ENCODE peak calls at places on chromosomes 16 and 17, in six cellular contexts. F, L, S, T, B and Y are unnamed samples.

GRCh38 chr17:42403150-42403549 is 14.9 kb upstream of the STAT3 start:
- DNase-seq in T (peak; percentile 74), L (no peak), F (no peak), B (peak; percentile 73), S (peak; percentile 28), Y (no peak)

GRCh38 chr17:73069164-73069774 is 23.2 kb downstream of the SLC39A11 start:
- DNase-seq in F (no peak), B (no peak), S (no peak), L (no peak), T (no peak), Y (no peak)

GRCh38 chr17:30332057-30332542 is 1.8 kb downstream of the TMIGD1 start:
- DNase-seq in F (no peak), L (no peak), B (no peak), S (no peak), T (no peak), Y (peak; percentile 72)

GRCh38 chr17:6639651-6640535 is 618 bp downstream of the KIAA0753 start:
- DNase-seq in T (peak; percentile 57), L (peak; percentile 71), B (no peak), F (peak; percentile 54), S (no peak), Y (no peak)

GRCh38 chr16:85413713-85414663 is 199.1 kb upstream of the GSE1 start:
- DNase-seq in L (no peak), S (no peak), F (no peak), B (peak; percentile 35), T (no peak), Y (no peak)

GRCh38 chr17:44221862-44222111 is 2.3 kb upstream of the UBTF start:
- DNase-seq in B (no peak), S (no peak), F (no peak), L (no peak), T (no peak), Y (no peak)

GRCh38 chr16:2319606-2320005 is 20.9 kb downstream of the ABCA3 start:
- DNase-seq in T (no peak), F (no peak), L (no peak), B (no peak), S (no peak), Y (no peak)

GRCh38 chr17:364308-364707 is 11.7 kb upstream of the RPH3AL start:
- DNase-seq in B (no peak), T (no peak), S (no peak), F (no peak), L (no peak), Y (no peak)

GRCh38 chr17:20999044-20999573 is 43.7 kb downstream of the USP22 start:
- DNase-seq in B (no peak), L (no peak), T (no peak), S (no peak), F (no peak), Y (no peak)

GRCh38 chr17:68782829-68783228 is 172.4 kb downstream of the ABCA8 start:
- DNase-seq in T (no peak), F (no peak), B (no peak), S (no peak), L (no peak), Y (no peak)

GRCh38 chr17:17672453-17673368 is 8.5 kb upstream of the RAI1 start:
- DNase-seq in S (no peak), B (no peak), L (no peak), F (no peak), T (no peak), Y (no peak)

DNA sequence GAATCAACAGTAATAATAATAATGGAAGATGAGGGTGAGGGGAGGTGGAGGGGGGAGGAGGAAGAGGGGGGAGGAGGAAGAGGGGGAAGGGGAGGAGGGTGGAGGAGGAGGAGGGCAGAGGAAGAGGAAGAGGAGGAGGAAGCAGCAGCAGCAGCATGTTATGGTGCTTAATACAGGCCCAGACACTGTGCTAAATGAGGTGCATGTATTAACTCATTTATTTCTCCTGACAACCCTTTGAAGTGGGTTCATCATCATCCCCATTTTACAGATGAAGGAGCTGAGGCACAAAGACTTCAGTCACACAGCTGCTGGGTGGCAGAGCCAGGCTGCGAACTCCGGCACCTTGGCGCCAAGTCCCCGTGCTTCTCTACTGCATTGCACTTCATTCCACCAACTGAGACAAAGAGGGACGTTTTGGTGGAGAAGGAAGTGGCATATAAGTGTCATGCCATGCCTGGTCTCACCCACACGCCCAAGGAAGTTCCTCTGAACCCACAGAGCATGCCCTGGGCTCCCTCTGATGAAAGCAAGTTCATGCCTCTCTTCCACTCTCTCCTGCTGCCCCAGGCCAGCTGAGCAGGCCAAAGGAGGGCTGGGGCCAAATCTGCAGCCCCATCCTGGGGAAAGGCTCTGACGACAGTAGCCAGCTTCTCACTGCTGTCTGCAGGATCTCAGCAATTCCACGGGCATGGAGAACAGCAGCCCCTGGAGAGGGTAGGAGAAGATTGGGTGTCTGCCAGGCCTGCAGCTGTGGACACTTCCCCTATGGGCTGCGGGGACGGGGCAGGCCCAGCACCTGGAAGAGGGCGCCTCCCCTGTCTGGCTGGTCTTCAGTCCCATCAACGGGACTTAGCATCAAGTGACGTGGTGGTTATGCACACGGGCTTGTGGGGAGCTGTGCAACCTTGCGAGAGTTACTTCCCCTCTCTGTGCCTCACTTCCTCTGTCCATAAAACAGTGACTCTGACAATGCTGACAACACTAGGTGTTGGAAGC is 21.8 kb downstream of the XYLT1 start:
- DNase-seq in B (no peak), L (no peak), S (no peak), T (no peak), F (no peak), Y (no peak)
- TF ChIP-seq POLR2AphosphoS5 in B (no peak), L (no peak), S (no peak), T (no peak), F (no peak), Y (no peak)

GRCh38 chr17:59093702-59094231 is 12.9 kb downstream of the TRIM37 start:
- DNase-seq in S (no peak), L (peak; percentile 63), T (no peak), F (no peak), B (no peak), Y (no peak)
- TF ChIP-seq POLR2AphosphoS5 in S (no peak), L (no peak), T (no peak), F (no peak), B (no peak), Y (no peak)

DNA sequence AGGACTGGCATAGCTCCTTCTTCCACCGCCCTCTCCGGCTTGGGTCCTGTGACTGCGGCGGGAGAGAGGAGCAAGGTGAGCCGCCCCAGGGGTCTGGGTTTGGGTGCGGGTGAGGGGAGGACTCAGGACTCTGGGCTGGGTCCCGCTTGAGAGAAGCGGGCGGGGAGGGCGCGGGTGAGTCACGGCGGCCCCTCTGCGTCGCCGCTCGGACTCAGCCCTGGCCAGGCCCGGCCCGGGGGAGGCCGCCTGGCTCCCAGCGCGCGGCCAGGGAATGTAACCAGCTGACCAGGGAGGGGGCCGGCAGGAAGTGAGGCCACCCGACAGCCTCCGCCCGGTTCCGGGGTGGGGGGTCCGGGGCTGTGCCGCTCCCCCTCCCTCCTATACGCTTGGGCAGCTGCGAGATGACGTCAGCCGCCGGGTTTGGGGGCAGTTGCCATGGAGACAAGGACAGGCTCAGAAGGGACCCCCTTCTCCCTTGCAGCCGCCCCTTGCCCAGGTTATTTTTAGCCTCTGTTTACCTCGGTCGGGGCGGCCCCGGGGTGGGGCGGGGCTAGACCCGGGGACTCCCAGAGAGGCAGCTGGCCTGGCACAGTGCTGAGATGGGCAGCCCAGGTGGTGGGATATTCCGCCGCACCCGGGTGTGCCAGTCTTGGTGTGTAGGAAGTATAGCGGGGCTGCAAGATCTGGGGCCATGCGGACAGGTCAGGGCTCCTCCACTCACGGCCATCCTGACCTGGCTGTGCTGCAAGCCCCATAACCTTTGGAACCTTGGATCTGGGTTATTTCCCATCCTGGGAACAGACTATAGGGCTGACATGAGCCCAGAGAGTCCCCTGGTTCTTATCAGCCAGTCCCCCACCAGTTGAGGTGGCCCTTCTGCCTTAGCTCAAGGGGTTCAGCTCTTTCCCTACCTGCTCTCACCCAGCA is 1.6 kb downstream of the RIPOR1 start:
- DNase-seq in S (peak; percentile 65), B (peak; percentile 69), F (no peak), T (peak; percentile 54), L (peak; percentile 92), Y (no peak)
- TF ChIP-seq POLR2AphosphoS5 in S (peak; percentile 75), B (no peak), F (no peak), T (no peak), L (peak; percentile 92), Y (no peak)

GRCh38 chr17:82518826-82519810 is at the start of gene FOXK2:
- DNase-seq in S (peak; percentile 95), L (peak; percentile 97), T (peak; percentile 93), B (peak; percentile 95), F (peak; percentile 90), Y (peak; percentile 75)
- TF ChIP-seq POLR2AphosphoS5 in S (peak; percentile 65), L (peak; percentile 75), T (peak; percentile 36), B (no peak), F (peak; percentile 5), Y (peak; percentile 47)

GRCh38 chr16:19755268-19755667 is 37.2 kb downstream of the IQCK start:
- DNase-seq in F (no peak), L (no peak), T (no peak), B (no peak), S (no peak), Y (no peak)

GRCh38 chr16:19751478-19751877 is 33.4 kb downstream of the IQCK start:
- DNase-seq in F (no peak), L (no peak), T (no peak), S (no peak), B (no peak), Y (no peak)

GRCh38 chr16:19753815-19754643 is 36.0 kb downstream of the IQCK start:
- DNase-seq in L (no peak), S (peak; percentile 50), T (no peak), B (no peak), F (no peak), Y (no peak)

GRCh38 chr16:19757026-19757425 is 39.0 kb downstream of the IQCK start:
- DNase-seq in S (no peak), B (no peak), L (no peak), T (no peak), F (no peak), Y (no peak)

GRCh38 chr16:19754644-19755036 is 36.6 kb downstream of the IQCK start:
- DNase-seq in B (no peak), S (no peak), F (no peak), L (no peak), T (no peak), Y (no peak)
- TF ChIP-seq POLR2AphosphoS5 in B (no peak), S (no peak), F (no peak), L (no peak), T (no peak), Y (no peak)

DNA sequence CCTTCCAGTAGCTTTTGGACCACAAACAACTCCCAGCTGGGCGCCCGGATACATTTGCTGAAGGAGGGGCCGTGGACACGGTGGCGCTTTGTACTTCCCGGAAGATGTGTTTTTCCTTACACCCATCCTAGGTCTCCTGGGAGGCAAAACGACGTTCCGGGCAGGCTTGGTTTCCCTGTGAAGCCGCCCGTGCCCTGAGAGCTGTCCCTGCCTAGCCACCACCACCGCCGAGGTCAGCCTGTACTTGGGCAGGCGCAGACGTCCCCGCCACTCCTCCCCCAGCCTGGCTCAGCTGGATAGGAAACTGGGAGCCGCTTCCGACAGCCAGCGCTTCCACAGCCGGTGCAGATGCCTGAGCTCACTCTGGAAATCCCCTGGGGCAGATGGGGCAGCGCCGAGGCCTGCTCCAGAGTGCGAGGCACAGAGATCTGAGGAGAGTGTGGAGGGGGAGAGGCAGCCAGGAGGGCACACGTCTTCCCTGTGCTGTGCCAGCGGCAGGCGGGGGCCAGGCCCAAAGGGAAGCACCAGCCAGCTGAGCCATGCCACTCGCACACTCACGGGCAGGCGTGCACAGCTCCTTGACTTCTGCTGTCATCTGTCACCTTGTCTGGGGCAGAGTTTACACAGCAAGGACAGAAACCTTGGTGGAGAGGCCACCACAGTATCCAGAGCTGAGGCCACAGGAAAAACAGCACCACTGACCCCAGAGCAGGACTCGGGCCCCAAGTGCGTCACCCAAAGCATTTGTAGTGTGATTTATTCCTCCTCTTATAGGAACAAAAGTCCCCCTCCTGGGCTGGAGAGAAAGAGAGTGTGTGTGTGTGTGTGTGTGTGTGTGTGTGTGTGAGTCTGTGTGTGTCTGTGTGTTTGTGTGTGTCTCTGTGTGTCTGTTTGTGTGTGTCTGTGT is 3.0 kb downstream of the RHBDF2 start:
- DNase-seq in B (peak; percentile 59), T (peak; percentile 65), F (peak; percentile 74), L (peak; percentile 89), S (peak; percentile 81), Y (no peak)
- TF ChIP-seq POLR2AphosphoS5 in B (no peak), T (no peak), F (no peak), L (peak; percentile 32), S (peak; percentile 52), Y (peak; percentile 51)